ENCODE peak calls at places on chromosomes 12 and 14, in nine cellular contexts. U is adipocyte; P is CD8-positive, alpha-beta memory T cell; M is colonic mucosa; R is tibial artery; F is OCI-LY7; B is psoas muscle; D is MM.1S; K is RWPE2. Z is an unnamed sample. For H3K4me1, the result is how much of the 10 kb centered on the place peaks cover.

GRCh38 chr12:69838086-69838440 is 13.0 kb downstream of the MYRFL start:
- DNase-seq in B (no peak), F (no peak), R (no peak), P (no peak), U (no peak), M (peak), K (no peak), D (no peak), Z (no peak)

GRCh38 chr12:1559729-1560128 is 34.7 kb downstream of the FBXL14 start:
- DNase-seq in B (no peak), M (no peak), F (no peak), P (no peak), U (no peak), D (no peak), K (no peak), R (no peak), Z (no peak)

GRCh38 chr14:65834812-65835211 is 422.3 kb downstream of the FUT8 start:
- DNase-seq in M (no peak), R (no peak), K (no peak), D (no peak), U (no peak), P (no peak), F (no peak), B (no peak), Z (no peak)

GRCh38 chr12:5868585-5869295 is 76.3 kb downstream of the ANO2 start:
- DNase-seq in R (no peak), F (no peak), P (no peak), D (no peak), K (no peak), M (no peak), U (no peak), B (no peak), Z (no peak)

GRCh38 chr14:34013714-34014055 is 62.8 kb upstream of the EGLN3 start:
- DNase-seq in P (no peak), R (no peak), D (no peak), F (no peak), K (no peak), U (no peak), M (no peak), B (no peak), Z (no peak)

GRCh38 chr12:116609715-116610114 is 50.5 kb downstream of the MAP1LC3B2 start:
- DNase-seq in D (peak), U (peak), P (no peak), R (no peak), M (peak), K (no peak), F (peak), B (no peak), Z (no peak)

GRCh38 chr14:78764645-78765044 is 594.5 kb downstream of the NRXN3 start:
- DNase-seq in B (no peak), M (no peak), U (no peak), P (no peak), K (no peak), F (no peak), R (no peak), D (no peak), Z (no peak)

GRCh38 chr14:72745991-72746980 is 147.6 kb downstream of the DPF3 start:
- DNase-seq in R (no peak), K (no peak), U (peak), F (no peak), P (no peak), M (peak), D (no peak), B (peak), Z (peak)

GRCh38 chr12:111628505-111629260 is 29.6 kb upstream of the ATXN2 start:
- DNase-seq in P (no peak), D (no peak), B (no peak), U (no peak), M (no peak), R (no peak), K (no peak), F (no peak), Z (no peak)

GRCh38 chr14:102951034-102951433 is 28.6 kb downstream of the AMN start:
- DNase-seq in U (no peak), R (no peak), B (no peak), M (no peak), F (no peak), K (peak), D (no peak), P (no peak), Z (no peak)

GRCh38 chr12:132904718-132905328 is 17.4 kb upstream of the CHFR start:
- DNase-seq in U (peak), B (peak), M (peak), P (peak), F (peak), R (peak), K (no peak), D (no peak), Z (peak)

GRCh38 chr12:131057722-131058515 is 104.2 kb downstream of the ADGRD1 start:
- DNase-seq in F (no peak), M (no peak), P (no peak), R (peak), B (no peak), D (no peak), K (no peak), U (no peak), Z (no peak)

GRCh38 chr14:64541261-64541970 is 875 bp downstream of the HSPA2 start:
- DNase-seq in P (no peak), U (no peak), F (no peak), K (peak), M (no peak), R (no peak), B (no peak), D (no peak), Z (no peak)

GRCh38 chr12:24408305-24408704 is 458.8 kb upstream of the SOX5 start:
- DNase-seq in B (no peak), D (peak), M (no peak), F (no peak), R (no peak), U (no peak), K (no peak), P (no peak), Z (no peak)

GRCh38 chr12:96240656-96241055 is 46.5 kb downstream of the ELK3 start:
- DNase-seq in F (no peak), M (no peak), P (no peak), B (no peak), U (no peak), K (peak), R (no peak), D (no peak), Z (no peak)

GRCh38 chr12:96241484-96242256 is 47.5 kb downstream of the ELK3 start:
- DNase-seq in F (no peak), D (no peak), U (no peak), P (peak), K (peak), B (peak), R (peak), M (peak), Z (no peak)

GRCh38 chr12:96239711-96240234 is 45.6 kb downstream of the ELK3 start:
- DNase-seq in R (no peak), P (no peak), K (peak), M (no peak), D (no peak), B (no peak), F (no peak), U (peak), Z (no peak)

GRCh38 chr12:96238336-96239031 is 44.3 kb downstream of the ELK3 start:
- DNase-seq in P (no peak), B (no peak), U (no peak), D (no peak), K (peak), M (no peak), F (no peak), R (no peak), Z (no peak)

GRCh38 chr12:96240251-96240650 is 46.1 kb downstream of the ELK3 start:
- DNase-seq in U (no peak), R (no peak), M (no peak), D (no peak), B (no peak), K (no peak), P (no peak), F (no peak), Z (no peak)
- H3K4me1 ChIP-seq in U (half or more), R (under half), M (under half), D (under half), B (under half), K (under half), P (half or more), F (under half), Z (under half)

GRCh38 chr14:75369506-75369905 is 58.3 kb upstream of the JDP2 start:
- DNase-seq in K (no peak), M (no peak), U (no peak), D (no peak), R (no peak), F (no peak), B (peak), P (no peak), Z (no peak)
- H3K4me1 ChIP-seq in K (under half), M (under half), U (under half), D (under half), R (under half), F (under half), B (under half), P (under half), Z (under half)

DNA sequence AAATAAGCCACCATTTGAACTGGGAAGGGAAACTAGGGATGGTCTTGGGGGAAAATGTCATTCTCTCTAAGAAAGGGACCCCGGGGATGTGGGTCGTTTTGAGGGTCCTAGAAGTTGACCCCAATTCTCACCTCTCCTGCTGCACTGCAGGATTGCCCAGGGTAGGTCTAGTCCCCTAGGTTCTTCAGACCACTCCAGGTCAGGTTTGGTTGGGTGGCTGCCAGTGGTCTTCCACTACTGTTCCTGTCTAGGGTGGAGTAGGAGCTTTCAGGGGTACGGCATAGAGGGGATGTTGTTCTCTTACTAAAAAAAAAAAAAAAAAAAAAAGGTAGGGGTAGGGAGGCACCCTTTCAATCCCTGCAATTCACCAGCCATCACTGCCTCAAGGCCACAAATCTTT is 7.3 kb downstream of the HOXC8 start:
- DNase-seq in F (no peak), B (no peak), M (no peak), D (no peak), K (no peak), P (no peak), R (no peak), U (no peak), Z (no peak)
- H3K4me1 ChIP-seq in F (under half), B (under half), M (under half), D (under half), K (under half), P (under half), R (under half), U (half or more), Z (under half)

GRCh38 chr14:35404496-35405303 is at the start of gene NFKBIA:
- DNase-seq in R (peak), U (peak), P (peak), M (peak), D (peak), K (peak), F (peak), B (peak), Z (peak)
- H3K4me1 ChIP-seq in R (under half), U (under half), P (half or more), M (under half), D (under half), K (under half), F (under half), B (under half), Z (under half)

GRCh38 chr14:22530101-22530500 is 58.9 kb downstream of the DAD1 start:
- DNase-seq in F (no peak), U (no peak), B (no peak), K (no peak), R (no peak), D (no peak), M (no peak), P (no peak), Z (no peak)

GRCh38 chr14:22526210-22526609 is 62.8 kb downstream of the DAD1 start:
- DNase-seq in P (no peak), U (no peak), F (no peak), B (no peak), M (no peak), D (no peak), K (no peak), R (no peak), Z (no peak)

GRCh38 chr14:22524784-22525161 is 64.3 kb downstream of the DAD1 start:
- DNase-seq in B (no peak), P (no peak), R (no peak), U (no peak), M (no peak), F (no peak), K (no peak), D (no peak), Z (no peak)

GRCh38 chr14:22524105-22524783 is 64.8 kb downstream of the DAD1 start:
- DNase-seq in D (no peak), F (no peak), R (no peak), P (no peak), M (no peak), B (no peak), U (no peak), K (no peak), Z (no peak)

DNA sequence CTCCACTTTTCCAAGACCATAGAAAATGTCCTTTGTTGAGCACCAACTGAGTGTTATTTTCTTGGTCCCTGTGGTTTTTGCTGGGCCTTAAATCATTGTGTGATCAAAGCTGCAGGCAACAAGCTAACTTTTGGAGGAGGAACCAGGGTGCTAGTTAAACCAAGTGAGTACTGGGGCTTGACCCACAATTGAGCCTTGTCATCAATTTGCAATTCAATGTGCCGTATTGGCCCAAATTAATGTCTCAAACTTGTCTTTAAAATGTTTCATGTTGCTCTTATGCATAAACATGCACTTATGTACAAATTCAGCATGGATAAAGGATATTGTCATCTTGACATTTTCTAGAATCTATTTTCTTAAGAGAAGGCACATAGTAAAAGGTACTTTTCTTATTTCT is 62.3 kb downstream of the DAD1 start:
- DNase-seq in K (no peak), R (no peak), M (no peak), D (no peak), B (no peak), F (no peak), P (no peak), U (no peak), Z (no peak)
- H3K4me1 ChIP-seq in K (under half), R (under half), M (under half), D (under half), B (under half), F (half or more), P (half or more), U (under half), Z (under half)

GRCh38 chr14:90137807-90138206 is 76.0 kb downstream of the KCNK13 start:
- DNase-seq in B (no peak), K (no peak), U (no peak), M (no peak), P (no peak), R (no peak), F (no peak), D (no peak), Z (no peak)
- H3K4me1 ChIP-seq in B (under half), K (under half), U (under half), M (under half), P (under half), R (under half), F (under half), D (under half), Z (under half)

GRCh38 chr14:57493467-57494181 is at the start of gene CCDC198:
- DNase-seq in B (no peak), M (no peak), F (no peak), P (no peak), R (no peak), D (no peak), K (no peak), U (no peak), Z (no peak)
- H3K4me1 ChIP-seq in B (under half), M (under half), F (under half), P (under half), R (under half), D (under half), K (under half), U (under half), Z (under half)

GRCh38 chr12:110536834-110537604 is 34.9 kb downstream of the RAD9B start:
- DNase-seq in R (no peak), P (no peak), M (no peak), U (peak), B (no peak), D (no peak), F (no peak), K (no peak), Z (no peak)
- H3K4me1 ChIP-seq in R (under half), P (under half), M (under half), U (under half), B (half or more), D (under half), F (under half), K (half or more), Z (under half)

GRCh38 chr14:47442206-47442605 is 233.2 kb downstream of the MDGA2 start:
- DNase-seq in P (no peak), D (no peak), K (peak), U (no peak), F (no peak), B (no peak), R (no peak), M (no peak), Z (no peak)

GRCh38 chr14:47438650-47439140 is 236.7 kb downstream of the MDGA2 start:
- DNase-seq in K (no peak), P (no peak), F (no peak), M (no peak), U (no peak), D (no peak), R (no peak), B (no peak), Z (no peak)

GRCh38 chr14:47435331-47435965 is 240.0 kb downstream of the MDGA2 start:
- DNase-seq in M (no peak), D (peak), R (no peak), U (no peak), P (no peak), K (no peak), F (no peak), B (no peak), Z (no peak)

GRCh38 chr14:47439953-47440352 is 235.5 kb downstream of the MDGA2 start:
- DNase-seq in P (no peak), M (no peak), D (no peak), R (no peak), K (no peak), U (no peak), B (no peak), F (no peak), Z (no peak)
- H3K4me1 ChIP-seq in P (under half), M (under half), D (under half), R (under half), K (under half), U (under half), B (under half), F (under half), Z (under half)

GRCh38 chr14:55277972-55278740 is 6.9 kb downstream of the FBXO34 start:
- DNase-seq in B (no peak), M (no peak), D (peak), U (no peak), K (no peak), R (no peak), F (peak), P (no peak), Z (no peak)
- H3K4me1 ChIP-seq in B (half or more), M (under half), D (under half), U (under half), K (under half), R (under half), F (under half), P (under half), Z (under half)

Z was measured in lung.